ENCODE peak calls at places on chromosomes 1 and 21, in four cellular contexts. L is T1000, X is psoas muscle, W is AG04450. T is an unnamed sample.

GRCh38 chr1:248421384-248421783 is 18.5 kb downstream of the OR2T1 start:
- DNase-seq in L (no peak), X (no peak), W (no peak), T (no peak)

GRCh38 chr1:4801192-4801924 is 146.9 kb downstream of the AJAP1 start:
- DNase-seq in L (no peak), X (peak; percentile 80), W (no peak), T (no peak)

GRCh38 chr1:211356723-211357418 is 30.2 kb downstream of the TRAF5 start:
- DNase-seq in L (no peak), X (no peak), W (no peak), T (peak; percentile 36)

GRCh38 chr1:169538998-169539871 is 47.0 kb downstream of the F5 start:
- DNase-seq in L (peak; percentile 31), X (no peak), W (peak; percentile 55), T (peak; percentile 81)

GRCh38 chr1:209989525-209989924 is 51.5 kb downstream of the SYT14 start:
- DNase-seq in L (no peak), X (no peak), W (no peak), T (no peak)

GRCh38 chr1:29703596-29703995 is 467.3 kb downstream of the PTPRU start:
- DNase-seq in L (no peak), X (no peak), W (no peak), T (no peak)

GRCh38 chr1:97004054-97004453 is 282.5 kb downstream of the PTBP2 start:
- DNase-seq in L (no peak), X (no peak), W (no peak), T (no peak)

GRCh38 chr1:162197615-162198497 is 128.4 kb downstream of the NOS1AP start:
- DNase-seq in L (no peak), X (no peak), W (no peak), T (no peak)

GRCh38 chr1:182235952-182236650 is 155.5 kb downstream of the GLUL start:
- DNase-seq in L (peak; percentile 25), X (peak; percentile 39), W (no peak), T (no peak)

GRCh38 chr1:181812211-181812610 is 249.3 kb downstream of the ZNF648 start:
- DNase-seq in L (no peak), X (no peak), W (no peak), T (no peak)

GRCh38 chr1:54112027-54112426 is 40.8 kb downstream of the CDCP2 start:
- DNase-seq in L (no peak), X (no peak), W (no peak), T (no peak)

GRCh38 chr1:91099746-91100621 is 78.1 kb upstream of the ZNF644 start:
- DNase-seq in L (no peak), X (no peak), W (no peak), T (no peak)

GRCh38 chr1:198024782-198025181 is 107.6 kb downstream of the LHX9 start:
- DNase-seq in L (no peak), X (no peak), W (no peak), T (peak; percentile 19)

GRCh38 chr21:34820051-34820450 is 151.3 kb downstream of the CLIC6 start:
- DNase-seq in L (no peak), X (no peak), W (no peak), T (no peak)

GRCh38 chr1:210371916-210372315 is 43.2 kb downstream of the HHAT start:
- DNase-seq in L (no peak), X (no peak), W (no peak), T (no peak)

GRCh38 chr1:80846966-80847365 is 953.8 kb upstream of the ADGRL2 start:
- DNase-seq in L (no peak), X (no peak), W (peak; percentile 3), T (no peak)

GRCh38 chr1:7292714-7293419 is 478.2 kb upstream of the VAMP3 start:
- DNase-seq in L (no peak), X (no peak), W (no peak), T (no peak)

GRCh38 chr1:23524716-23525401 is 6.2 kb downstream of the E2F2 start:
- DNase-seq in L (no peak), X (no peak), W (no peak), T (no peak)

GRCh38 chr21:32102426-32102825 is 176.4 kb downstream of the MIS18A start:
- DNase-seq in L (no peak), X (no peak), W (no peak), T (no peak)

GRCh38 chr21:36694041-36694515 is 4.8 kb upstream of the SIM2 start:
- DNase-seq in L (no peak), X (no peak), W (no peak), T (no peak)

GRCh38 chr1:211938473-211939080 is 96.8 kb downstream of the INTS7 start:
- DNase-seq in L (no peak), X (no peak), W (no peak), T (no peak)

GRCh38 chr1:2976180-2976562 is 45.1 kb upstream of the ACTRT2 start:
- DNase-seq in L (no peak), X (no peak), W (no peak), T (no peak)

GRCh38 chr1:81799939-81800740 is 594 bp upstream of the ADGRL2 start:
- DNase-seq in L (peak; percentile 57), X (peak; percentile 54), W (peak; percentile 24), T (peak; percentile 49)

GRCh38 chr1:185674201-185674600 is 60.0 kb upstream of the HMCN1 start:
- DNase-seq in L (no peak), X (no peak), W (no peak), T (no peak)

GRCh38 chr1:11692899-11693590 is 1.5 kb downstream of the DRAXIN start:
- DNase-seq in L (peak; percentile 54), X (peak; percentile 35), W (no peak), T (peak; percentile 37)

GRCh38 chr1:162056043-162056442 is 13.4 kb upstream of the NOS1AP start:
- DNase-seq in L (peak; percentile 61), X (peak; percentile 40), W (peak; percentile 23), T (no peak)

GRCh38 chr1:157289424-157290105 is 151.4 kb upstream of the ETV3 start:
- DNase-seq in L (no peak), X (no peak), W (no peak), T (no peak)

GRCh38 chr21:27513016-27513415 is 546.1 kb upstream of the ADAMTS5 start:
- DNase-seq in L (no peak), X (no peak), W (no peak), T (no peak)